ENCODE peak calls at places on chromosomes 2 and 18, in four cellular contexts. H is A549, I is uterus, J is GM06990. F is an unnamed sample.
A peak's percentile ranks its signal among the peaks of the same experiment; 100 is the strongest.

GRCh38 chr2:224190871-224191270 is 151.8 kb upstream of the SERPINE2 start:
- DNase-seq in H (no peak), I (no peak), J (no peak), F (no peak)

GRCh38 chr2:112916625-112917024 is 5.7 kb downstream of the IL37 start:
- DNase-seq in H (no peak), I (no peak), J (no peak), F (no peak)

GRCh38 chr2:79530443-79530842 is 17.6 kb downstream of the CTNNA2 start:
- DNase-seq in H (no peak), I (no peak), J (no peak), F (no peak)

GRCh38 chr2:176763871-176764404 is 448.7 kb upstream of the HNRNPA3 start:
- DNase-seq in H (no peak), I (no peak), J (peak; percentile 79), F (no peak)

GRCh38 chr2:240972201-240972600 is 26.2 kb upstream of the SNED1 start:
- DNase-seq in H (no peak), I (no peak), J (no peak), F (no peak)

GRCh38 chr2:215931256-215931903 is 82.0 kb downstream of the MREG start:
- DNase-seq in H (peak; percentile 48), I (peak; percentile 63), J (no peak), F (peak; percentile 73)

GRCh38 chr18:61998335-61998734 is 105.5 kb upstream of the RNF152 start:
- DNase-seq in H (no peak), I (no peak), J (no peak), F (no peak)

GRCh38 chr2:152354069-152354755 is 19.2 kb downstream of the FMNL2 start:
- DNase-seq in H (no peak), I (no peak), J (no peak), F (no peak)

GRCh38 chr18:22667616-22668422 is 250.1 kb upstream of the CTAGE1 start:
- DNase-seq in H (peak; percentile 5), I (no peak), J (no peak), F (no peak)

GRCh38 chr2:189865836-189866235 is 81.6 kb downstream of the PMS1 start:
- DNase-seq in H (no peak), I (no peak), J (no peak), F (no peak)

GRCh38 chr18:76445275-76445674 is 49.8 kb downstream of the ZNF516 start:
- DNase-seq in H (peak; percentile 9), I (no peak), J (no peak), F (no peak)

GRCh38 chr2:238908960-238909951 is 61.4 kb downstream of the TWIST2 start:
- DNase-seq in H (no peak), I (peak; percentile 43), J (no peak), F (peak; percentile 55)

GRCh38 chr2:68833162-68833561 is 38.0 kb downstream of the BMP10 start:
- DNase-seq in H (no peak), I (no peak), J (no peak), F (no peak)

GRCh38 chr18:33673689-33674088 is 95.7 kb downstream of the ASXL3 start:
- DNase-seq in H (no peak), I (no peak), J (no peak), F (no peak)

GRCh38 chr2:42813773-42814172 is 21.4 kb upstream of the HAAO start:
- DNase-seq in H (no peak), I (no peak), J (no peak), F (no peak)

GRCh38 chr2:8248623-8248957 is 433.3 kb upstream of the ID2 start:
- DNase-seq in H (no peak), I (no peak), J (no peak), F (no peak)

GRCh38 chr2:26670171-26670570 is 22.4 kb upstream of the KCNK3 start:
- DNase-seq in H (no peak), I (no peak), J (no peak), F (no peak)

GRCh38 chr2:16413947-16414346 is 251.7 kb downstream of the CYRIA start:
- DNase-seq in H (no peak), I (no peak), J (no peak), F (no peak)

GRCh38 chr2:242020196-242021004 is 150.9 kb downstream of the RTP5 start:
- DNase-seq in H (no peak), I (peak; percentile 62), J (no peak), F (no peak)

GRCh38 chr2:39435254-39435653 is 1.8 kb downstream of the MAP4K3 start:
- DNase-seq in H (no peak), I (no peak), J (no peak), F (peak; percentile 10)

GRCh38 chr18:7914834-7915670 is 347.9 kb downstream of the PTPRM start:
- DNase-seq in H (no peak), I (no peak), J (no peak), F (no peak)

GRCh38 chr2:240229603-240230423 is 89.4 kb upstream of the OTOS start:
- DNase-seq in H (no peak), I (no peak), J (no peak), F (no peak)

GRCh38 chr2:229601396-229601795 is 113.0 kb downstream of the DNER start:
- DNase-seq in H (no peak), I (no peak), J (no peak), F (no peak)

GRCh38 chr2:109052922-109053321 is 63.9 kb upstream of the EDAR start:
- DNase-seq in H (no peak), I (no peak), J (no peak), F (no peak)
- TF ChIP-seq CTCF in H (no peak), I (no peak), J (no peak), F (no peak)

DNA sequence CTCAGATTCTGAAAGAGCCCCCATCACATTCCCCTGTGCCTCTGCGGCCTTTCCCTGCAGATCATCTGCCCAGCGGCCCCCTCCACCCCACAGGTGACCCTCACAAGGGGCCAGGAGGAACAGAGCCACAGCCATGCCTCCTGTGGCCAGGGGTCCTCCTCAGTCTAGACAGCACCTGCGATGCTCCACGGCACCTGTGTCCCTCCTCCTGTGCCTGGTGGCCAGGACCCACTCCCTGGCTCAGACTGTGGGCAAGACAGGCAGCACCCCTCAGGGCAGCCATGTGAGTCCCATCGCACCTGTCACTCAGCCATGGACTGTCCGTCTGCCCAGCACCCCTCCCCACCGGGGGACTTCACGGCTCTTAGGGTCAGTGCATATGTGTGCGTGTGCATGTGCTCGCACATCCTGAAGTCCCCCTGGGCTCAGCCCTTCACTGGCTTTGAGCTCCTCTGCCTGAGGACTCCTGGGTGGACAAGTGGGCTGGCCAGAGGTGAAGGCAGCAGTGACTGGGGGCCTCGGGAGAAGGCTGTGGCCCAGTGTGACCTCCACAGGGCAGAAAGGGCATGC is 237.7 kb downstream of the ATAD2B start:
- DNase-seq in H (no peak), I (no peak), J (no peak), F (no peak)
- TF ChIP-seq CTCF in H (no peak), I (no peak), J (no peak), F (no peak)

GRCh38 chr2:237065062-237065360 is 20.7 kb upstream of the COPS8 start:
- DNase-seq in H (no peak), I (no peak), J (no peak), F (no peak)

GRCh38 chr2:237064203-237065061 is 21.3 kb upstream of the COPS8 start:
- DNase-seq in H (no peak), I (no peak), J (no peak), F (no peak)

GRCh38 chr2:237073552-237073951 is 12.1 kb upstream of the COPS8 start:
- DNase-seq in H (no peak), I (no peak), J (no peak), F (no peak)

GRCh38 chr2:237072067-237072931 is 13.4 kb upstream of the COPS8 start:
- DNase-seq in H (peak; percentile 33), I (peak; percentile 70), J (no peak), F (peak; percentile 91)

DNA sequence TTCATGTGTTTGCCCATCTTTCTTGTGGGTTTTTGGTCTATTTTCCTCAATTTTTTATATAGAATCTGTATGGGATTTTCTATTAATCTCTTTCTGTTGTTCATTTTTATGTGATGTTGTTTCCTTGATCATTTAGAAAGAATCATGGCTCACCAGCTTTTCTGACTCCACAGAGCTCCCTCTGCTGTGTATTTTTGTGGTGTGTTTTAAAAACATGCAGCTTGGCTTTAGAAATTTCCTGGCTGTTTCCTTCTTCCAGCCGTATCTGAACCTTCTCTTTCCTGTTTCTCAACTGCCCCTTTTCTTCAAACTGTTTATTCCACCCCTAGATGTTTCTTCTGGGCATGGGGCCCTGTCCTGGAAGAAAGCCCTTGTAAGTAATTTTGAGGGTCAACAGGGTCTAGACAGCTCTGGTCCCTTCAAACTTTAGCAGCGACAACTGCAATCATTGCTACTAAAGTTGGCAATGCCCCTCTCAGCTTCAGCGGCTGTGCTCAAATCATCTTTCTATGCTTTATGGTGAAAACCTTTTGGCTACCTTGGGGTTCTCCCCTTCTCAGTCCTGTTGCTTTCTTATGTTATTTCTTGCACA is 17.6 kb upstream of the COPS8 start:
- DNase-seq in H (no peak), I (no peak), J (no peak), F (no peak)
- TF ChIP-seq CTCF in H (no peak), I (no peak), J (no peak), F (no peak)

GRCh38 chr18:23710946-23711345 is 21.7 kb downstream of the LAMA3 start:
- DNase-seq in H (no peak), I (no peak), J (no peak), F (no peak)

GRCh38 chr18:23711421-23711820 is 22.2 kb downstream of the LAMA3 start:
- DNase-seq in H (no peak), I (no peak), J (no peak), F (no peak)

GRCh38 chr18:23716516-23716915 is 27.3 kb downstream of the LAMA3 start:
- DNase-seq in H (no peak), I (no peak), J (no peak), F (no peak)

GRCh38 chr18:23710068-23710527 is 20.8 kb downstream of the LAMA3 start:
- DNase-seq in H (no peak), I (no peak), J (no peak), F (no peak)

GRCh38 chr18:23712445-23712844 is 23.2 kb downstream of the LAMA3 start:
- DNase-seq in H (no peak), I (no peak), J (no peak), F (no peak)
- TF ChIP-seq CTCF in H (no peak), I (no peak), J (no peak), F (no peak)

GRCh38 chr2:31729065-31729439 is 148.3 kb upstream of the SRD5A2 start:
- DNase-seq in H (no peak), I (no peak), J (no peak), F (no peak)

GRCh38 chr2:31728406-31729064 is 147.8 kb upstream of the SRD5A2 start:
- DNase-seq in H (no peak), I (no peak), J (no peak), F (no peak)

GRCh38 chr2:31725444-31725843 is 144.7 kb upstream of the SRD5A2 start:
- DNase-seq in H (no peak), I (no peak), J (no peak), F (no peak)

DNA sequence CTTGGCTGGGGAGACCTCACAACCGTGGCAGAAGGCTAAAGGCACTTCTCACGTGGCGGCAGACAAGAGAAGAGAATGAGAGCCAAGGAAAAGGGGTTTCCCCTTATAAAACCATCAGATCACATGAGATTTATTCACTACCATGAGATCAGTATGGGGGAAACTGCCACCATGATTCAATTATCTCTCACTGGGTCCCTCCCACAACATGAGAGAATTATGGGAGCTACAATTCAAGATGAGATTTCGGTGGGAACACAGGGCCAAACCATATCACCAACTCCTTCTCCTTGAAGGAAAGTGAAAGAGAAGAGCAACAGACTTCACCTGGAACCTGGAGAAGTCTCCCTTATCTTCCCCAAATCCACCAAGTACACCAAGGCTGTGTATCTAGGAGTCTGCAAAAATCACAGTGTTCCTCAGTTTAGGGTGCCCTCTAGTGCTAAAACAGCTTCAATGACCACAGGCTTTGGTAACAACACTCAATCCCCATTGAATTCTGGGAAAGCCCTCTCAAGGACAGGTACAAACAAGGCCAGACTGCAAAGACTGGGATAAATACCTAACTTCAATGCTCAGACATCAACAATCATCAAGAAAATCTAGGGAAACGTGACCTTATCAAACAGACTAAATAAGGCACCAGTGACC is 148.8 kb upstream of the SRD5A2 start:
- DNase-seq in H (peak; percentile 13), I (no peak), J (no peak), F (no peak)
- TF ChIP-seq CTCF in H (peak; percentile 72), I (no peak), J (peak; percentile 56), F (peak; percentile 3)